ENCODE peak calls at places on chromosomes 11 and 22, in four cellular contexts. One of them, this sample, is unnamed.

GRCh38 chr11:73053964-73054363 is 88.2 kb downstream of the FCHSD2 start:
- DNase-seq in cardiac fibroblast: peak
- DNase-seq in astrocyte of the hippocampus: no peak
- DNase-seq in Kasumi-1: no peak
- DNase-seq in this sample: no peak

GRCh38 chr11:13329670-13330401 is 52.2 kb downstream of the BMAL1 start:
- DNase-seq in cardiac fibroblast: peak
- DNase-seq in astrocyte of the hippocampus: peak
- DNase-seq in Kasumi-1: no peak
- DNase-seq in this sample: no peak

GRCh38 chr11:3058753-3059664 is 1.8 kb upstream of the CARS1 start:
- DNase-seq in cardiac fibroblast: peak
- DNase-seq in astrocyte of the hippocampus: peak
- DNase-seq in Kasumi-1: no peak
- DNase-seq in this sample: peak

GRCh38 chr22:24107668-24108067 is 73.6 kb upstream of the SUSD2 start:
- DNase-seq in cardiac fibroblast: peak
- DNase-seq in astrocyte of the hippocampus: peak
- DNase-seq in Kasumi-1: no peak
- DNase-seq in this sample: no peak

GRCh38 chr11:117492578-117493251 is 165.1 kb downstream of the CEP164 start:
- DNase-seq in cardiac fibroblast: no peak
- DNase-seq in astrocyte of the hippocampus: no peak
- DNase-seq in Kasumi-1: no peak
- DNase-seq in this sample: no peak

GRCh38 chr22:44453441-44454112 is 44.5 kb downstream of the RTL6 start:
- DNase-seq in cardiac fibroblast: no peak
- DNase-seq in astrocyte of the hippocampus: no peak
- DNase-seq in Kasumi-1: no peak
- DNase-seq in this sample: no peak

GRCh38 chr22:49965291-49966040 is 4.9 kb downstream of the PIM3 start:
- DNase-seq in cardiac fibroblast: no peak
- DNase-seq in astrocyte of the hippocampus: no peak
- DNase-seq in Kasumi-1: no peak
- DNase-seq in this sample: peak

GRCh38 chr11:113045146-113045545 is 83.9 kb downstream of the NCAM1 start:
- DNase-seq in cardiac fibroblast: no peak
- DNase-seq in astrocyte of the hippocampus: no peak
- DNase-seq in Kasumi-1: no peak
- DNase-seq in this sample: no peak

GRCh38 chr11:95925011-95925410 is 1.1 kb upstream of the MTMR2 start:
- DNase-seq in cardiac fibroblast: peak
- DNase-seq in astrocyte of the hippocampus: peak
- DNase-seq in Kasumi-1: no peak
- DNase-seq in this sample: peak

GRCh38 chr22:42228480-42228879 is 42.0 kb downstream of the TCF20 start:
- DNase-seq in cardiac fibroblast: no peak
- DNase-seq in astrocyte of the hippocampus: no peak
- DNase-seq in Kasumi-1: no peak
- DNase-seq in this sample: no peak